ENCODE peak calls at places on chromosome 13, in six cellular contexts. C is BJ, N is IMR-90, K is body of pancreas, O is NCI-H2029 treated with DMSO at 0.1 percent for 48 hours, T is brain pericyte. U is an unnamed sample.

GRCh38 chr13:97344250-97345175 is 89.5 kb upstream of the RAP2A start:
- DNase-seq in C (no peak), N (peak), K (peak), O (peak), T (no peak), U (peak)

GRCh38 chr13:50127017-50127725 is 111.9 kb downstream of the KCNRG start:
- DNase-seq in C (no peak), N (peak), K (peak), O (no peak), T (no peak), U (no peak)

GRCh38 chr13:95226932-95227718 is 74.1 kb downstream of the ABCC4 start:
- DNase-seq in C (no peak), N (no peak), K (no peak), O (no peak), T (no peak), U (no peak)

GRCh38 chr13:45108716-45109706 is 11.3 kb upstream of the GTF2F2 start:
- DNase-seq in C (no peak), N (peak), K (no peak), O (no peak), T (no peak), U (no peak)

GRCh38 chr13:44605275-44605674 is 29.1 kb upstream of the TSC22D1 start:
- DNase-seq in C (no peak), N (no peak), K (no peak), O (no peak), T (no peak), U (no peak)

GRCh38 chr13:44116562-44117315 is 237.0 kb downstream of the LACC1 start:
- DNase-seq in C (no peak), N (peak), K (no peak), O (no peak), T (no peak), U (no peak)

GRCh38 chr13:38045278-38046048 is 175.9 kb upstream of the TRPC4 start:
- DNase-seq in C (no peak), N (peak), K (no peak), O (peak), T (no peak), U (no peak)

GRCh38 chr13:25288966-25289365 is 1.7 kb upstream of the MTMR6 start:
- DNase-seq in C (no peak), N (no peak), K (no peak), O (no peak), T (no peak), U (no peak)

GRCh38 chr13:49246850-49247721 is 639 bp upstream of the CDADC1 start:
- DNase-seq in C (no peak), N (no peak), K (no peak), O (no peak), T (no peak), U (no peak)

GRCh38 chr13:36125841-36126240 is 5.3 kb downstream of the DCLK1 start:
- DNase-seq in C (no peak), N (no peak), K (no peak), O (no peak), T (no peak), U (no peak)

GRCh38 chr13:95793018-95793555 is 116.1 kb downstream of the DNAJC3 start:
- DNase-seq in C (no peak), N (no peak), K (no peak), O (no peak), T (no peak), U (no peak)

GRCh38 chr13:101996906-101997408 is 404.9 kb downstream of the FGF14 start:
- DNase-seq in C (no peak), N (no peak), K (no peak), O (no peak), T (no peak), U (no peak)

GRCh38 chr13:98657506-98658085 is 80.7 kb upstream of the STK24 start:
- DNase-seq in C (peak), N (no peak), K (no peak), O (no peak), T (no peak), U (no peak)

GRCh38 chr13:43785681-43786471 is 896 bp downstream of the ENOX1 start:
- DNase-seq in C (no peak), N (peak), K (peak), O (no peak), T (no peak), U (peak)

GRCh38 chr13:23468811-23469210 is 35.3 kb upstream of the SACS start:
- DNase-seq in C (no peak), N (no peak), K (no peak), O (no peak), T (no peak), U (no peak)

GRCh38 chr13:50990540-50991506 is 81.2 kb downstream of the RNASEH2B start:
- DNase-seq in C (peak), N (peak), K (peak), O (no peak), T (peak), U (peak)

GRCh38 chr13:29908917-29909755 is 58.7 kb upstream of the UBL3 start:
- DNase-seq in C (no peak), N (no peak), K (no peak), O (no peak), T (no peak), U (no peak)

GRCh38 chr13:106917024-106917491 is 349.1 kb upstream of the ARGLU1 start:
- DNase-seq in C (no peak), N (no peak), K (no peak), O (no peak), T (no peak), U (no peak)

U was measured in NCI-H1930.